ENCODE peak calls at places on chromosomes 7 and 10, in seven cellular contexts. B is Caco-2, W is ascending aorta, C is cardiac septum, E is T follicular helper cell, T is occipital lobe, D is fibroblast of the aortic adventitia. N is an unnamed sample.

GRCh38 chr7:150799741-150800575 is at the start of gene TMEM176B:
- DNase-seq in W (no peak), D (no peak), C (no peak), E (no peak), T (no peak), B (peak; percentile 57), N (no peak)

GRCh38 chr10:95530021-95530420 is 31.1 kb downstream of the SORBS1 start:
- DNase-seq in W (no peak), B (no peak), C (no peak), T (no peak), E (no peak), D (no peak), N (no peak)

GRCh38 chr7:46319841-46320240 is 398.8 kb upstream of the IGFBP3 start:
- DNase-seq in E (no peak), C (no peak), T (no peak), D (peak; percentile 19), B (no peak), W (no peak), N (no peak)

GRCh38 chr7:155597753-155598140 is 46.7 kb upstream of the RBM33 start:
- DNase-seq in W (no peak), D (peak; percentile 39), B (no peak), C (no peak), E (no peak), T (no peak), N (peak; percentile 55)

GRCh38 chr7:108492742-108493141 is 33.2 kb downstream of the PNPLA8 start:
- DNase-seq in C (no peak), B (no peak), D (no peak), E (no peak), T (no peak), W (no peak), N (no peak)

GRCh38 chr10:89695307-89695706 is 6.1 kb upstream of the KIF20B start:
- DNase-seq in D (no peak), E (no peak), B (peak; percentile 46), W (no peak), T (no peak), C (no peak), N (no peak)

GRCh38 chr10:121478590-121478989 is 119.7 kb downstream of the FGFR2 start:
- DNase-seq in E (no peak), W (no peak), C (no peak), D (no peak), T (no peak), B (no peak), N (no peak)

GRCh38 chr10:97037365-97038361 is 148.1 kb downstream of the SLIT1 start:
- DNase-seq in B (peak; percentile 82), C (peak; percentile 86), D (peak; percentile 84), W (peak; percentile 87), E (peak; percentile 40), T (peak; percentile 76), N (peak; percentile 69)

GRCh38 chr10:8272794-8273425 is 218.4 kb downstream of the GATA3 start:
- DNase-seq in B (no peak), C (no peak), W (no peak), T (no peak), E (no peak), D (no peak), N (no peak)

GRCh38 chr10:113132651-113133088 is 182.6 kb downstream of the TCF7L2 start:
- DNase-seq in B (no peak), D (peak; percentile 86), T (no peak), E (no peak), C (no peak), W (no peak), N (peak; percentile 97)

GRCh38 chr7:121530251-121531174 is 134.4 kb upstream of the FAM3C start:
- DNase-seq in B (no peak), C (no peak), T (no peak), E (no peak), D (peak; percentile 99), W (peak; percentile 63), N (peak; percentile 99)

GRCh38 chr10:62268399-62269076 is at the start of gene RTKN2:
- DNase-seq in E (peak; percentile 36), T (peak; percentile 58), D (peak; percentile 73), B (peak; percentile 99), C (peak; percentile 79), W (peak; percentile 79), N (peak; percentile 67)

GRCh38 chr7:98252655-98253054 is 623 bp upstream of the TECPR1 start:
- DNase-seq in T (no peak), D (peak; percentile 18), W (no peak), E (no peak), B (no peak), C (no peak), N (peak; percentile 14)

GRCh38 chr10:45550903-45551302 is 121.7 kb downstream of the ZFAND4 start:
- DNase-seq in C (no peak), W (no peak), B (no peak), E (no peak), D (no peak), T (no peak), N (no peak)

GRCh38 chr10:48607356-48608278 is 2.7 kb upstream of the ARHGAP22 start:
- DNase-seq in E (no peak), C (peak; percentile 22), W (peak; percentile 52), D (no peak), B (no peak), T (no peak), N (peak; percentile 25)

GRCh38 chr7:150947761-150948680 is 30.1 kb downstream of the KCNH2 start:
- DNase-seq in B (no peak), W (peak; percentile 53), T (no peak), D (no peak), C (peak; percentile 50), E (no peak), N (no peak)

GRCh38 chr10:115432188-115432819 is 339.1 kb downstream of the ATRNL1 start:
- DNase-seq in W (no peak), B (no peak), E (no peak), T (no peak), C (no peak), D (no peak), N (peak; percentile 0)

GRCh38 chr10:14466256-14466655 is 135.5 kb upstream of the FRMD4A start:
- DNase-seq in W (no peak), D (no peak), E (no peak), B (no peak), T (no peak), C (no peak), N (peak; percentile 61)

GRCh38 chr10:110918633-110919348 is at the start of gene BBIP1:
- DNase-seq in B (no peak), C (no peak), D (peak; percentile 100), T (peak; percentile 81), E (no peak), W (no peak), N (peak; percentile 100)

GRCh38 chr10:80497187-80498038 is 40.3 kb upstream of the SH2D4B start:
- DNase-seq in E (no peak), B (no peak), T (no peak), C (peak; percentile 80), W (no peak), D (peak; percentile 94), N (peak; percentile 70)

GRCh38 chr10:20170661-20171060 is 354.4 kb downstream of the PLXDC2 start:
- DNase-seq in T (no peak), C (no peak), W (no peak), E (no peak), B (no peak), D (no peak), N (no peak)

GRCh38 chr10:35451103-35452016 is 115.1 kb downstream of the CCNY start:
- DNase-seq in B (no peak), T (no peak), C (no peak), W (no peak), E (no peak), D (peak; percentile 68), N (no peak)

GRCh38 chr10:79409038-79410035 is 36.1 kb downstream of the ZCCHC24 start:
- DNase-seq in B (no peak), D (no peak), E (no peak), C (no peak), W (no peak), T (peak; percentile 94), N (no peak)

GRCh38 chr7:1787241-1787640 is 117.2 kb downstream of the ELFN1 start:
- DNase-seq in B (peak; percentile 21), D (no peak), W (no peak), E (no peak), T (no peak), C (peak; percentile 53), N (no peak)

GRCh38 chr7:30817060-30817770 is 46.0 kb downstream of the MINDY4 start:
- DNase-seq in W (peak; percentile 69), T (no peak), E (no peak), B (no peak), D (peak; percentile 59), C (no peak), N (no peak)

GRCh38 chr10:810351-810846 is 120.9 kb upstream of the DIP2C start:
- DNase-seq in B (peak; percentile 48), E (no peak), W (no peak), C (no peak), D (peak; percentile 20), T (no peak), N (peak; percentile 22)

GRCh38 chr7:30697716-30698460 is 15.6 kb upstream of the CRHR2 start:
- DNase-seq in E (no peak), B (no peak), D (no peak), W (no peak), T (no peak), C (no peak), N (no peak)

GRCh38 chr10:58647770-58648169 is 135.1 kb downstream of the BICC1 start:
- DNase-seq in T (no peak), W (no peak), E (no peak), C (no peak), B (no peak), D (peak; percentile 72), N (peak; percentile 61)

GRCh38 chr7:148700693-148701092 is 2.0 kb downstream of the CUL1 start:
- DNase-seq in B (no peak), D (peak; percentile 27), E (peak; percentile 48), W (no peak), T (no peak), C (no peak), N (peak; percentile 44)

GRCh38 chr7:184768-185264 is 7.6 kb upstream of the FAM20C start:
- DNase-seq in W (no peak), B (no peak), T (no peak), E (no peak), C (no peak), D (peak; percentile 72), N (peak; percentile 66)

GRCh38 chr7:1169409-1170368 is 9.7 kb upstream of the ZFAND2A start:
- DNase-seq in E (peak; percentile 92), C (peak; percentile 89), D (peak; percentile 74), W (peak; percentile 92), T (no peak), B (no peak), N (peak; percentile 80)